ENCODE peak calls at places on chromosomes 12 and 14, in six cellular contexts. One of them, this sample, is unnamed. For H3K9me3, the result is how much of the 10 kb centered on the place peaks cover.

GRCh38 chr12:6967548-6968100 is 2.8 kb downstream of the PHB2 start:
- DNase-seq in left lung: no peak
- DNase-seq in ascending aorta: no peak
- DNase-seq in A549: no peak
- DNase-seq in Peyer's patch: peak
- DNase-seq in DND-41: no peak
- DNase-seq in this sample: no peak

GRCh38 chr14:55707365-55707804 is 127.4 kb downstream of the KTN1 start:
- DNase-seq in DND-41: no peak
- DNase-seq in ascending aorta: no peak
- DNase-seq in left lung: no peak
- DNase-seq in Peyer's patch: no peak
- DNase-seq in A549: peak
- DNase-seq in this sample: no peak

GRCh38 chr14:104968541-104969401 is 9.4 kb downstream of the AHNAK2 start:
- DNase-seq in ascending aorta: no peak
- DNase-seq in DND-41: no peak
- DNase-seq in left lung: peak
- DNase-seq in Peyer's patch: peak
- DNase-seq in A549: peak
- DNase-seq in this sample: no peak

GRCh38 chr14:65957631-65958205 is 528.5 kb upstream of the CCDC196 start:
- DNase-seq in DND-41: no peak
- DNase-seq in Peyer's patch: no peak
- DNase-seq in A549: no peak
- DNase-seq in left lung: no peak
- DNase-seq in ascending aorta: no peak
- DNase-seq in this sample: no peak

GRCh38 chr14:64891839-64892375 is 12.2 kb upstream of the SPTB start:
- DNase-seq in Peyer's patch: no peak
- DNase-seq in ascending aorta: no peak
- DNase-seq in left lung: no peak
- DNase-seq in DND-41: peak
- DNase-seq in A549: peak
- DNase-seq in this sample: peak

GRCh38 chr12:21809100-21809499 is 34.6 kb upstream of the KCNJ8 start:
- DNase-seq in DND-41: no peak
- DNase-seq in Peyer's patch: no peak
- DNase-seq in left lung: no peak
- DNase-seq in ascending aorta: no peak
- DNase-seq in A549: no peak
- DNase-seq in this sample: no peak

GRCh38 chr14:73236157-73236556 is 1.1 kb upstream of the PAPLN start:
- DNase-seq in left lung: no peak
- DNase-seq in ascending aorta: no peak
- DNase-seq in Peyer's patch: no peak
- DNase-seq in A549: no peak
- DNase-seq in DND-41: no peak
- DNase-seq in this sample: no peak

GRCh38 chr14:104393898-104394605 is 185.5 kb upstream of the C14orf180 start:
- DNase-seq in ascending aorta: no peak
- DNase-seq in Peyer's patch: peak
- DNase-seq in left lung: peak
- DNase-seq in DND-41: peak
- DNase-seq in A549: no peak
- DNase-seq in this sample: no peak

GRCh38 chr14:20489093-20489994 is 16.0 kb upstream of the RNASE10 start:
- DNase-seq in A549: no peak
- DNase-seq in Peyer's patch: no peak
- DNase-seq in left lung: no peak
- DNase-seq in ascending aorta: no peak
- DNase-seq in DND-41: no peak
- DNase-seq in this sample: no peak

GRCh38 chr14:22071001-22071400 is 397.4 kb upstream of the OR4E1 start:
- DNase-seq in DND-41: peak
- DNase-seq in Peyer's patch: no peak
- DNase-seq in ascending aorta: no peak
- DNase-seq in A549: no peak
- DNase-seq in left lung: no peak
- DNase-seq in this sample: no peak

GRCh38 chr12:39490500-39491276 is 47.8 kb upstream of the KIF21A start:
- DNase-seq in A549: no peak
- DNase-seq in ascending aorta: no peak
- DNase-seq in Peyer's patch: no peak
- DNase-seq in DND-41: no peak
- DNase-seq in left lung: no peak
- DNase-seq in this sample: no peak

GRCh38 chr14:93941293-93941910 is 14.3 kb downstream of the FAM181A start:
- DNase-seq in Peyer's patch: no peak
- DNase-seq in A549: no peak
- DNase-seq in left lung: peak
- DNase-seq in ascending aorta: no peak
- DNase-seq in DND-41: no peak
- DNase-seq in this sample: peak

GRCh38 chr12:67943295-67943892 is 45.9 kb upstream of the IFNG-AS1 start:
- DNase-seq in ascending aorta: no peak
- DNase-seq in Peyer's patch: no peak
- DNase-seq in DND-41: peak
- DNase-seq in left lung: no peak
- DNase-seq in A549: peak
- DNase-seq in this sample: peak

GRCh38 chr12:7994731-7995205 is 37.7 kb upstream of the FOXJ2 start:
- DNase-seq in ascending aorta: no peak
- DNase-seq in A549: no peak
- DNase-seq in left lung: no peak
- DNase-seq in DND-41: no peak
- DNase-seq in Peyer's patch: no peak
- DNase-seq in this sample: peak

GRCh38 chr14:58191763-58192596 is 8.0 kb upstream of the ACTR10 start:
- DNase-seq in ascending aorta: no peak
- DNase-seq in Peyer's patch: no peak
- DNase-seq in left lung: no peak
- DNase-seq in DND-41: no peak
- DNase-seq in A549: no peak
- DNase-seq in this sample: no peak

GRCh38 chr12:94242871-94243270 is 94.5 kb downstream of the PLXNC1 start:
- DNase-seq in left lung: no peak
- DNase-seq in ascending aorta: no peak
- DNase-seq in DND-41: no peak
- DNase-seq in Peyer's patch: no peak
- DNase-seq in A549: no peak
- DNase-seq in this sample: no peak

GRCh38 chr12:91931110-91931509 is 214.5 kb downstream of the BTG1 start:
- DNase-seq in A549: no peak
- DNase-seq in ascending aorta: no peak
- DNase-seq in DND-41: no peak
- DNase-seq in Peyer's patch: no peak
- DNase-seq in left lung: no peak
- DNase-seq in this sample: no peak

GRCh38 chr12:50100561-50100960 is 3.2 kb upstream of the GPD1 start:
- DNase-seq in ascending aorta: no peak
- DNase-seq in left lung: no peak
- DNase-seq in A549: no peak
- DNase-seq in Peyer's patch: no peak
- DNase-seq in DND-41: no peak
- DNase-seq in this sample: no peak

GRCh38 chr12:45974171-45974719 is 16.1 kb downstream of the SCAF11 start:
- DNase-seq in left lung: no peak
- DNase-seq in ascending aorta: no peak
- DNase-seq in DND-41: no peak
- DNase-seq in Peyer's patch: no peak
- DNase-seq in A549: no peak
- DNase-seq in this sample: no peak

GRCh38 chr14:32703246-32703645 is 235.4 kb upstream of the NPAS3 start:
- DNase-seq in DND-41: no peak
- DNase-seq in A549: no peak
- DNase-seq in ascending aorta: no peak
- DNase-seq in left lung: no peak
- DNase-seq in Peyer's patch: no peak
- DNase-seq in this sample: no peak

GRCh38 chr12:23049180-23049579 is 424.2 kb downstream of the ETNK1 start:
- DNase-seq in DND-41: no peak
- DNase-seq in Peyer's patch: no peak
- DNase-seq in A549: no peak
- DNase-seq in left lung: no peak
- DNase-seq in ascending aorta: no peak
- DNase-seq in this sample: no peak

GRCh38 chr12:29690728-29691127 is 93.0 kb downstream of the TMTC1 start:
- DNase-seq in A549: no peak
- DNase-seq in ascending aorta: no peak
- DNase-seq in Peyer's patch: no peak
- DNase-seq in DND-41: no peak
- DNase-seq in left lung: no peak
- DNase-seq in this sample: no peak

GRCh38 chr12:29691146-29691854 is 92.4 kb downstream of the TMTC1 start:
- DNase-seq in left lung: no peak
- DNase-seq in ascending aorta: no peak
- DNase-seq in DND-41: no peak
- DNase-seq in A549: no peak
- DNase-seq in Peyer's patch: no peak
- DNase-seq in this sample: no peak

GRCh38 chr12:29692237-29692636 is 91.5 kb downstream of the TMTC1 start:
- DNase-seq in A549: no peak
- DNase-seq in left lung: no peak
- DNase-seq in DND-41: no peak
- DNase-seq in ascending aorta: no peak
- DNase-seq in Peyer's patch: no peak
- DNase-seq in this sample: no peak

GRCh38 chr12:29693962-29694361 is 89.8 kb downstream of the TMTC1 start:
- DNase-seq in left lung: no peak
- DNase-seq in DND-41: no peak
- DNase-seq in ascending aorta: no peak
- DNase-seq in A549: no peak
- DNase-seq in Peyer's patch: no peak
- DNase-seq in this sample: no peak

GRCh38 chr12:29688914-29689313 is 94.8 kb downstream of the TMTC1 start:
- DNase-seq in left lung: no peak
- DNase-seq in ascending aorta: no peak
- DNase-seq in A549: no peak
- DNase-seq in Peyer's patch: no peak
- DNase-seq in DND-41: no peak
- DNase-seq in this sample: no peak
- H3K27ac ChIP-seq in left lung: no peak
- H3K27ac ChIP-seq in ascending aorta: no peak
- H3K27ac ChIP-seq in A549: no peak
- H3K27ac ChIP-seq in Peyer's patch: no peak
- H3K27ac ChIP-seq in DND-41: no peak
- H3K27ac ChIP-seq in this sample: no peak

GRCh38 chr12:132948146-132949066 is 7.7 kb downstream of the ZNF605 start:
- DNase-seq in Peyer's patch: no peak
- DNase-seq in left lung: no peak
- DNase-seq in DND-41: no peak
- DNase-seq in A549: no peak
- DNase-seq in ascending aorta: no peak
- DNase-seq in this sample: no peak
- H3K9me3 ChIP-seq in Peyer's patch: under half
- H3K9me3 ChIP-seq in left lung: half or more
- H3K9me3 ChIP-seq in DND-41: half or more
- H3K9me3 ChIP-seq in A549: half or more
- H3K9me3 ChIP-seq in ascending aorta: half or more
- H3K9me3 ChIP-seq in this sample: half or more

GRCh38 chr12:19482551-19483109 is 43.3 kb downstream of the AEBP2 start:
- DNase-seq in A549: no peak
- DNase-seq in Peyer's patch: no peak
- DNase-seq in DND-41: no peak
- DNase-seq in ascending aorta: no peak
- DNase-seq in left lung: no peak
- DNase-seq in this sample: no peak
- H3K4me3 ChIP-seq in A549: no peak
- H3K4me3 ChIP-seq in Peyer's patch: no peak
- H3K4me3 ChIP-seq in DND-41: no peak
- H3K4me3 ChIP-seq in ascending aorta: no peak
- H3K4me3 ChIP-seq in left lung: no peak
- H3K4me3 ChIP-seq in this sample: no peak

DNA sequence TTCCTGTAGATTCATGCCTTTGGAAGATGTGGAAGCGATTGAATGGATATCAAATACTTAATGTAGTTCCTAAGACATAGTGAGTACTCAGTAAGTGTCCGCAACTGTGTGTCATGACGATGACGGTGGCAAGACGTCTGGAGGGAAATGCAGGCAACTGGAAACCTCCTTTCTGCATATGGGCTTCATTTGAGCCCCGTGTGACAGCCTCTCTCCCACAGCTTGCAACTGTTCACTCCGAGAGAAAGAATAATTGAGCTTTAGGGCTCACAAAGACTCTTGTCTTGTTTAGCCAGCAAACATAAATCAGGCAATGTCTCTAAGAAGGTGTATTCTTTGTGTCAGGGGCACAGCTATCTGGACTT is 7.0 kb downstream of the CFAP251 start:
- DNase-seq in left lung: no peak
- DNase-seq in A549: no peak
- DNase-seq in Peyer's patch: no peak
- DNase-seq in ascending aorta: no peak
- DNase-seq in DND-41: no peak
- DNase-seq in this sample: no peak
- H3K27ac ChIP-seq in left lung: peak
- H3K27ac ChIP-seq in A549: peak
- H3K27ac ChIP-seq in Peyer's patch: peak
- H3K27ac ChIP-seq in ascending aorta: peak
- H3K27ac ChIP-seq in DND-41: no peak
- H3K27ac ChIP-seq in this sample: peak

GRCh38 chr12:38110026-38110699 is 206.4 kb upstream of the ALG10B start:
- DNase-seq in Peyer's patch: no peak
- DNase-seq in left lung: no peak
- DNase-seq in ascending aorta: no peak
- DNase-seq in A549: no peak
- DNase-seq in DND-41: no peak
- DNase-seq in this sample: no peak
- H3K9me3 ChIP-seq in Peyer's patch: under half
- H3K9me3 ChIP-seq in left lung: under half
- H3K9me3 ChIP-seq in ascending aorta: under half
- H3K9me3 ChIP-seq in A549: under half
- H3K9me3 ChIP-seq in DND-41: under half
- H3K9me3 ChIP-seq in this sample: under half

This sample was measured in AG04450.